ENCODE peak calls at places on chromosome 7, in six cellular contexts. C, P, J, W, R and X are unnamed samples.
A peak's percentile ranks its signal among the peaks of the same experiment; 100 is the strongest.

GRCh38 chr7:16739863-16740622 is 13.5 kb upstream of the TSPAN13 start:
- DNase-seq in C (peak; percentile 80), P (no peak), J (peak; percentile 98), W (no peak), R (no peak), X (peak; percentile 94)

GRCh38 chr7:83486536-83486935 is 162.4 kb downstream of the SEMA3E start:
- DNase-seq in C (no peak), P (no peak), J (no peak), W (no peak), R (no peak), X (no peak)

GRCh38 chr7:139873593-139874374 is 44.7 kb downstream of the TBXAS1 start:
- DNase-seq in C (no peak), P (no peak), J (no peak), W (no peak), R (no peak), X (no peak)

GRCh38 chr7:140358771-140359095 is 39.6 kb downstream of the SLC37A3 start:
- DNase-seq in C (no peak), P (no peak), J (no peak), W (no peak), R (no peak), X (no peak)

GRCh38 chr7:113197274-113197673 is 78.9 kb upstream of the SMIM30 start:
- DNase-seq in C (no peak), P (no peak), J (peak; percentile 91), W (no peak), R (no peak), X (no peak)

GRCh38 chr7:99740573-99741437 is 5.8 kb upstream of the CYP3A7 start:
- DNase-seq in C (no peak), P (no peak), J (peak; percentile 42), W (peak; percentile 8), R (no peak), X (no peak)

GRCh38 chr7:139598642-139599041 is 75.2 kb downstream of the CLEC2L start:
- DNase-seq in C (peak; percentile 9), P (no peak), J (no peak), W (no peak), R (no peak), X (no peak)

GRCh38 chr7:149714910-149715471 is 58.4 kb downstream of the ZNF467 start:
- DNase-seq in C (no peak), P (no peak), J (peak; percentile 9), W (no peak), R (no peak), X (no peak)

GRCh38 chr7:121202125-121202524 is 126.7 kb upstream of the WNT16 start:
- DNase-seq in C (no peak), P (no peak), J (no peak), W (no peak), R (no peak), X (no peak)

GRCh38 chr7:28409716-28410627 is 2.3 kb upstream of the CREB5 start:
- DNase-seq in C (peak; percentile 26), P (peak; percentile 76), J (peak; percentile 32), W (no peak), R (no peak), X (no peak)

GRCh38 chr7:132956556-132956955 is 125.3 kb downstream of the CHCHD3 start:
- DNase-seq in C (no peak), P (no peak), J (no peak), W (no peak), R (no peak), X (no peak)

GRCh38 chr7:5557920-5558401 is 134.3 kb upstream of the TNRC18 start:
- DNase-seq in C (no peak), P (peak; percentile 43), J (peak; percentile 11), W (peak; percentile 63), R (peak; percentile 67), X (peak; percentile 9)

GRCh38 chr7:24975647-24976260 is 4.2 kb downstream of the OSBPL3 start:
- DNase-seq in C (no peak), P (no peak), J (peak; percentile 71), W (no peak), R (no peak), X (no peak)

GRCh38 chr7:3888096-3888495 is 587.0 kb downstream of the SDK1 start:
- DNase-seq in C (no peak), P (no peak), J (no peak), W (no peak), R (no peak), X (no peak)

GRCh38 chr7:79820387-79820786 is 314.2 kb upstream of the GNAI1 start:
- DNase-seq in C (no peak), P (peak; percentile 52), J (peak; percentile 85), W (no peak), R (no peak), X (no peak)

GRCh38 chr7:28316489-28316888 is 95.8 kb upstream of the CREB5 start:
- DNase-seq in C (no peak), P (no peak), J (peak; percentile 86), W (no peak), R (no peak), X (no peak)

DNA sequence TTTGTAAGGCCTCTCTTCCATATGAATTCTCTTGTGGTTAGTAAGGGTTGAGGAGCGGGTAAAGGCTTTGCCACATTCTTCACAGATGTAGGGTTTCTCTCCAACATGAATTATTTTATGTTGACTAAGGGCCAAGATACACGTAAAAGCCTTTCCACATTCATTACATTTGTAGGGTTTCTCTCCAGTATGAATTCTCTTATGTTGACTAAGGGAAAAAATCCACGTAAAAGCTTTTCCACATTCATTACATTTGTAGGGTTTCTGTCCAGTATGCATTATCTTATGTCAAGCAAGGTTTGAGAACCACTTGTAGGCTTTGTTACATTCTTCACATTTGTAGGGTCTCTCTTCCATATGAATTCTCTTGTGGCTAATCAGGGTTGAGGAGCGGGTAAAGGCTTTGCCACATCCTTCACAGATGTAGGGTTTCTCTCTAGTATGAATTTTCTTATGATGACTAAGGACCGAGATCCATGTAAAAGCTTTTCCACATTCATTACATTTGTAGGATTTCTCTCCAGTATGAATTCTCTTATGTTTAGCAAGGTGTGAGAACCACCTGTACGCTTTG is 493.0 kb downstream of the ZNF479 start:
- DNase-seq in C (no peak), P (no peak), J (no peak), W (no peak), R (no peak), X (no peak)
- TF ChIP-seq SMC3 in C (no peak), P (no peak), J (no peak), W (no peak), R (no peak), X (no peak)

DNA sequence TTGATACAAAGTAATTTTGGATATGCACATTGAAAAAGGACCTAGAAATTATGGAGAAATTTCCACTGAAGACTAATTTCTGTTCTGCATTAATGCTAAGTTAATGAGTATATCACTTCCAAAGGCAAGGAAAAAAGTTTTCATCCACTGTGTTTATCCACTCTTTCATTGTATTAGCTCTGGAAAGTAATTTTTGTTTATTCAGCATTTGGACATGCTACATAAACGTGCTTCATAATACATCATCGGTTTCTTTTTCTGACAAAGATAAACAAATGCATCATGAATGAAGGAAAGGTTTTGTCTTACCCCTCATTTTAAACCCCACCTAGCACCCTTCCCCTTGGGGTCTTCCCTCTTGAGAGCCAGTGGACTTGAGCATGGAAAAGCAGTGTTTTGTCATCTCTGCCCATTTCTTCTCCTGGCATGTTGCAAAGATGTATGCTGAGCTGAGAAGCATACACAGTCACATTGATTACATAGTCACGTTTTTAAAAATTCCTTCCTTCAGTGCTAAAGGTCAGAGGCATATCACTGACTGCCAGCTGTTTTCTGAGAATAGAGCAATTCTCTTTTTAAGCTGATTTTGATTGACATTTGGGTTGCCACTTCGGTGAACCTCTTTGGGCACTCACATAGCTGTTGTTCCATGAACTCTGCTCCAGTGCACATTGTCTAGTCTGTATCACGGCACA is 65.9 kb upstream of the C7orf33 start:
- DNase-seq in C (no peak), P (no peak), J (no peak), W (no peak), R (no peak), X (no peak)
- TF ChIP-seq SMC3 in C (no peak), P (no peak), J (no peak), W (no peak), R (no peak), X (no peak)

DNA sequence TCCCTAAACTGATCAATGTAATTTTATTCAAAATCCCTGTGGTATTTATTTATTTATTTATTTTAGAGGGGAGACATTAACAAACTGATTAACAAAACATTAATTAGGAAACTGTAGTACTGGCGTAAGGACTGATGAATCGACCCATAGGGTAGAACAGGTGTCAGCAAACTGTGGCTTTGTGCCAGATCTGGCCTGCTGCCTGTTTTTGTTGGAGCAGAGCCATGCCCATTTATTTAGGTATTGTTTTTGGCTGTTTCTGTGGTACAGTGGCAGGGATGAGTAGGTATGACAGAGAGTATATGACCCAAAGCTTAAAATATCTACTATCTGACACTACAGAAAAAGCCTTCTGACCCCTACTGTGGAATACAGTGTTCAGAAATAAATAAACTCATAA is 332.5 kb upstream of the ETV1 start:
- DNase-seq in C (no peak), P (no peak), J (no peak), W (no peak), R (no peak), X (no peak)
- TF ChIP-seq SMC3 in C (no peak), P (no peak), J (no peak), W (no peak), R (no peak), X (no peak)

DNA sequence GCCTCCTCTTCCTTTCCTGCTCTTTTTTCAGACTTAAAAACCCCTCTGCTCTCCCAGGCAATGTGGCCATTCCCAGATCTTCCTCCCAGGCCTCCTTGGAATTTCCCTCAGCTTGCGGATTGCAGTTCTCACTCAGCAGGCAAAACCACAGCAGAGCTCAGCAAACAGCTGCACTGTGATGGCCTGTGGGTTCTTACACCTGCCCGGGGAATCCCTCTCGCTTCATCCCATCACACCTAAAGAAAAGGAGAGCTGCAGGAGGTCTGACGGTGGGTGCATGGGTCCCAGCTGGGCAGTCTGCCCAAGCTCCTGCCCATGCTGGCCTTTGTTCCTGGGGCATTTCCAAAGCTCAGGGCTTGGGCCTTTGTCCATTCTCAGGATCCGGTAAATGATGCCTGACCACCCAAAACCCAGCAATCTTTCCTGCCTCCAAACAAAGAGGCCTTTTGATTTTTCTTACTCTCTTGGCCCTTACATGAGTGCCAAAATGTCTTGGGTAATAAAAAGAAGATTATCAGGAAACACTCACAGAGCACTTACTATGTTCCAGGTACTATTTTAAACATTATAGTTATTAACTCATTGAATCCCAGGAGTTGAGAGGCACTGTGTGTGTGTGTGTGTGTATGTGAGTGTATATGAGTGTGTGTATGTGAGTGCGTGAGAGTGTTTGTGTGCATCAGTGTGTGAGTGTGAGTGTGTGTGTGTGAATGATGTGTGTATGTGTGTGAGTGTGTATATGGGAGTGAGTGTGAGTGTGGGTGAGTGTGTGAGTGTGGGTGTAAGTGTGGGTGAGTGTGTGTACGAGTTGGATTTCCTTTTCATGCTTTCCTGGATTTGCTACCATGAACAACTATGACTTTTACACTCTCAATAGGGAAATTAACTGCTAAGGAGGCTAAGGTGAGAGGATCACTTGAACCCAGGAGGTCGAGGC is 64.5 kb upstream of the PODXL start:
- DNase-seq in C (no peak), P (no peak), J (peak; percentile 72), W (no peak), R (no peak), X (no peak)
- TF ChIP-seq SMC3 in C (no peak), P (no peak), J (no peak), W (no peak), R (no peak), X (no peak)

GRCh38 chr7:92071032-92071431 is 63.2 kb downstream of the CYP51A1 start:
- DNase-seq in C (no peak), P (no peak), J (no peak), W (no peak), R (no peak), X (no peak)
- TF ChIP-seq SMC3 in C (no peak), P (no peak), J (no peak), W (no peak), R (no peak), X (no peak)

GRCh38 chr7:116041615-116042014 is 11.1 kb upstream of the TFEC start:
- DNase-seq in C (no peak), P (no peak), J (no peak), W (no peak), R (peak; percentile 52), X (no peak)

GRCh38 chr7:116045532-116045931 is 15.0 kb upstream of the TFEC start:
- DNase-seq in C (no peak), P (no peak), J (no peak), W (no peak), R (no peak), X (no peak)
- TF ChIP-seq SMC3 in C (no peak), P (no peak), J (no peak), W (no peak), R (no peak), X (no peak)